ENCODE peak calls at places on chromosomes 11 and 22, in seven cellular contexts. I is K562, M is H1, U is HCT116, L is SK-N-SH, N is HepG2, Y is GM12878. B is an unnamed sample.

GRCh38 chr22:24516301-24516737 is 21.2 kb downstream of the UPB1 start:
- DNase-seq in M (no peak), L (no peak), I (no peak), U (no peak), N (peak), Y (no peak), B (no peak)

GRCh38 chr11:33721291-33721840 is 14.9 kb downstream of the CD59 start:
- DNase-seq in I (no peak), Y (no peak), M (no peak), N (no peak), L (no peak), U (no peak), B (no peak)

GRCh38 chr11:11620251-11620965 is 1.4 kb downstream of the GALNT18 start:
- DNase-seq in L (peak), M (peak), N (no peak), I (no peak), Y (no peak), U (peak), B (no peak)

GRCh38 chr11:57277845-57278720 is 41.0 kb upstream of the APLNR start:
- DNase-seq in N (peak), M (peak), Y (no peak), U (peak), L (peak), I (peak), B (peak)

GRCh38 chr11:18676803-18677202 is 21.8 kb upstream of the TMEM86A start:
- DNase-seq in L (no peak), M (no peak), Y (no peak), I (no peak), U (no peak), N (no peak), B (no peak)

GRCh38 chr22:40499187-40499753 is 128.9 kb downstream of the SGSM3 start:
- DNase-seq in L (peak), I (peak), M (no peak), Y (peak), N (peak), U (peak), B (peak)

GRCh38 chr11:119470316-119471266 is 47.6 kb upstream of the THY1 start:
- DNase-seq in Y (no peak), L (no peak), I (no peak), M (peak), U (no peak), N (no peak), B (no peak)

GRCh38 chr11:76653674-76654309 is 16.8 kb downstream of the LRRC32 start:
- DNase-seq in U (no peak), N (no peak), I (no peak), L (no peak), M (no peak), Y (no peak), B (no peak)

GRCh38 chr11:17287058-17287457 is 10.5 kb downstream of the NUCB2 start:
- DNase-seq in L (no peak), U (no peak), I (no peak), Y (no peak), N (no peak), M (no peak), B (no peak)

GRCh38 chr22:17501679-17502285 is 61.5 kb upstream of the SLC25A18 start:
- DNase-seq in N (peak), U (peak), Y (peak), L (peak), I (peak), M (no peak), B (peak)

GRCh38 chr22:19051381-19051780 is 70.8 kb downstream of the DGCR2 start:
- DNase-seq in N (no peak), M (no peak), L (no peak), U (no peak), I (no peak), Y (no peak), B (no peak)

GRCh38 chr22:47030881-47031627 is 268.6 kb downstream of the TBC1D22A start:
- DNase-seq in I (peak), N (no peak), Y (no peak), L (no peak), U (no peak), M (no peak), B (no peak)

GRCh38 chr11:119583585-119583984 is 145.4 kb downstream of the NECTIN1 start:
- DNase-seq in L (no peak), Y (no peak), N (no peak), M (no peak), U (no peak), I (peak), B (no peak)

GRCh38 chr11:76239483-76240142 is 33.3 kb upstream of the WNT11 start:
- DNase-seq in N (peak), L (no peak), U (no peak), I (no peak), Y (no peak), M (no peak), B (no peak)

GRCh38 chr11:99406345-99406744 is 385.6 kb downstream of the CNTN5 start:
- DNase-seq in I (no peak), M (no peak), U (no peak), Y (no peak), L (no peak), N (no peak), B (no peak)

GRCh38 chr11:32428665-32429293 is 6.6 kb downstream of the WT1 start:
- DNase-seq in L (peak), M (no peak), U (no peak), N (no peak), I (no peak), Y (no peak), B (no peak)

GRCh38 chr11:2211113-2211971 is 39.7 kb upstream of the TH start:
- DNase-seq in U (peak), L (no peak), I (no peak), Y (no peak), M (peak), N (peak), B (no peak)

GRCh38 chr22:50702821-50703725 is 30.4 kb downstream of the SHANK3 start:
- DNase-seq in M (no peak), U (no peak), Y (no peak), N (no peak), L (no peak), I (peak), B (no peak)

GRCh38 chr22:16974298-16975084 is 33.5 kb downstream of the GAB4 start:
- DNase-seq in Y (no peak), I (no peak), L (no peak), U (no peak), M (no peak), N (no peak), B (no peak)

GRCh38 chr11:124612045-124612444 is 817 bp downstream of the PANX3 start:
- DNase-seq in N (no peak), M (no peak), I (no peak), U (no peak), L (no peak), Y (no peak), B (no peak)

GRCh38 chr11:82996966-82997606 is 74.6 kb downstream of the RAB30 start:
- DNase-seq in I (no peak), U (no peak), M (no peak), N (no peak), L (no peak), Y (peak), B (no peak)

GRCh38 chr11:1946812-1947480 is at the start of gene MRPL23:
- DNase-seq in I (no peak), U (no peak), Y (no peak), N (no peak), M (no peak), L (no peak), B (no peak)

GRCh38 chr11:93652161-93652597 is 9.3 kb upstream of the CEP295 start:
- DNase-seq in N (peak), U (no peak), Y (no peak), M (peak), L (peak), I (peak), B (no peak)

GRCh38 chr11:4511846-4512245 is 29.4 kb downstream of the OR52K1 start:
- DNase-seq in U (no peak), N (no peak), I (no peak), M (no peak), L (no peak), Y (no peak), B (no peak)

GRCh38 chr11:23778971-23779370 is 717.9 kb upstream of the LUZP2 start:
- DNase-seq in U (no peak), M (no peak), N (no peak), I (no peak), L (no peak), Y (no peak), B (no peak)

GRCh38 chr11:3155691-3156258 is 9.3 kb downstream of the OSBPL5 start:
- DNase-seq in Y (no peak), L (peak), M (no peak), N (no peak), U (no peak), I (no peak), B (no peak)

GRCh38 chr22:48538291-48538820 is 1289.3 kb downstream of the BRD1 start:
- DNase-seq in N (no peak), Y (no peak), I (no peak), U (no peak), M (no peak), L (no peak), B (no peak)

GRCh38 chr22:20034143-20034542 is 13.2 kb downstream of the TANGO2 start:
- DNase-seq in N (no peak), Y (peak), L (no peak), U (no peak), I (no peak), M (no peak), B (no peak)

GRCh38 chr22:45997077-45997774 is 20.3 kb upstream of the WNT7B start:
- DNase-seq in M (no peak), Y (no peak), U (no peak), I (peak), N (no peak), L (no peak), B (no peak)

GRCh38 chr22:36331912-36332622 is 55.7 kb downstream of the MYH9 start:
- DNase-seq in U (no peak), I (no peak), L (peak), N (no peak), Y (peak), M (no peak), B (no peak)

GRCh38 chr11:280762-281485 is 2.7 kb downstream of the NLRP6 start:
- DNase-seq in N (no peak), I (no peak), M (peak), Y (no peak), U (no peak), L (peak), B (no peak)

GRCh38 chr11:129733981-129734380 is 81.7 kb upstream of the TMEM45B start:
- DNase-seq in I (no peak), L (no peak), N (no peak), M (no peak), Y (no peak), U (no peak), B (no peak)

GRCh38 chr11:78991681-78992080 is 417.0 kb upstream of the NARS2 start:
- DNase-seq in U (no peak), Y (no peak), L (no peak), I (no peak), N (no peak), M (no peak), B (no peak)

GRCh38 chr11:14554959-14555358 is 34.8 kb upstream of the PSMA1 start:
- DNase-seq in I (no peak), N (no peak), L (no peak), M (no peak), Y (no peak), U (no peak), B (no peak)

GRCh38 chr11:35223429-35223828 is 84.5 kb downstream of the CD44 start:
- DNase-seq in M (no peak), I (no peak), U (no peak), N (no peak), L (peak), Y (no peak), B (no peak)
- TF ChIP-seq SIN3A in M (no peak), I (no peak), U (no peak), N (no peak), L (no peak), Y (no peak), B (no peak)

GRCh38 chr11:35364101-35364780 is 55.1 kb downstream of the SLC1A2 start:
- DNase-seq in I (no peak), U (peak), L (no peak), M (no peak), Y (no peak), N (no peak), B (no peak)
- H3K4me3 ChIP-seq in I (no peak), U (no peak), L (no peak), M (no peak), Y (no peak), N (no peak), B (no peak)

GRCh38 chr11:64298966-64299846 is 952 bp upstream of the CATSPERZ start:
- DNase-seq in Y (no peak), N (no peak), I (no peak), U (no peak), L (no peak), M (peak), B (no peak)
- TF ChIP-seq SIN3A in Y (no peak), N (no peak), I (no peak), U (no peak), L (no peak), M (no peak), B (no peak)

DNA sequence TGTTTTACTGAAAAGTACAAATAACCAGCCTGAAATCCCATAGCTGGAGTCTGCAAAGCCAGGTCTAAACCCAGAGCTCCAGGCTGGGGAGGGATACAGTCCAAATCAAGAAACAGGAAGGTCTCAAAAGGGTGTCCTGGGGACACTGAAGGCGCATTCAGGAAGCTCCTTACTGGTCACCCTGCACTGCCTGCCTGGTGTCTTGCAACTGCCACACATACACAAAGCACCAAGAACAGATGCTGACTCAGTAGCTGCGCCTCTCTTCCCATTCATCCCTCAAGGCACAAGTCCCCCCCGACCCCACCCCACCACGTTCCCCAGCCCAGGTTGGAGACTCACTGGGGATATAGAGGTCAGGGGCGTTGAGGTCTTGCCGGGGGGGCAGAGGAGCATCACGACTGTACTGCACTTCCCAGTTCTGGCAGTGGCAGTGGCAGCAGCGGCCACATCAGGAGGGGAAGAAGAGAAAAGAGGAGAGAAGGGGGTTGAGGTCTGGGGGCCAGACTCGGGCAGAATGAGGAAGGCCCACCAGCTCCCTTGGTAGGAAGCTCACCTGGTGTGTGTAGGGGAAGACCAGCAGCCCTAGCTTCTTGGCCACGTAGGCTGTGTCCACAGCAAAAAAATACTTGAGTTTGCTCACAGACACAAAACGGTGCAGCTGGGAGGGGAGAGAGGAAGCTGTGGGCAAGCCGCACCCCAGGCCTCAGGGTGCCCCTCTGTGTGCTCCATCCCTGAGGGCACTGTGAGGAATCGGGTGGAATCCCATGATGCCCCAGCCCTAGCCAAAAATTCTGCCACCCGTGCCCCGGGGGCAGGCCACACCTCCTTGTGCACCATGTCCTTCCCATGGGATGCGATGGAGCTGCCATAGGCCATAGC is 1.4 kb downstream of the YIF1A start:
- DNase-seq in L (no peak), Y (no peak), M (no peak), U (no peak), I (no peak), N (no peak), B (no peak)
- H3K4me3 ChIP-seq in L (peak), Y (peak), M (peak), U (peak), I (peak), N (peak), B (peak)

GRCh38 chr11:69562302-69562701 is 78.7 kb upstream of the CCND1 start:
- DNase-seq in M (no peak), I (no peak), N (no peak), Y (no peak), L (no peak), U (no peak), B (no peak)

GRCh38 chr11:69562816-69563215 is 78.1 kb upstream of the CCND1 start:
- DNase-seq in I (no peak), L (no peak), N (no peak), U (no peak), M (no peak), Y (no peak), B (no peak)

GRCh38 chr11:69560141-69560790 is 78.8 kb downstream of the LINC01488 start:
- DNase-seq in I (no peak), M (no peak), L (no peak), U (no peak), N (no peak), Y (no peak), B (no peak)

GRCh38 chr11:69563306-69563705 is 77.7 kb upstream of the CCND1 start:
- DNase-seq in I (no peak), L (no peak), Y (no peak), N (no peak), M (no peak), U (no peak), B (no peak)

GRCh38 chr11:69563946-69564780 is 76.8 kb upstream of the CCND1 start:
- DNase-seq in U (no peak), Y (no peak), I (no peak), N (peak), L (no peak), M (no peak), B (no peak)
- TF ChIP-seq SIN3A in U (no peak), Y (no peak), I (no peak), N (no peak), L (no peak), M (no peak), B (no peak)

GRCh38 chr11:114099392-114100178 is 40.1 kb downstream of the ZBTB16 start:
- DNase-seq in N (no peak), L (no peak), M (no peak), I (no peak), U (no peak), Y (no peak), B (no peak)
- H3K4me3 ChIP-seq in N (no peak), L (no peak), M (no peak), I (no peak), U (no peak), Y (no peak), B (no peak)

DNA sequence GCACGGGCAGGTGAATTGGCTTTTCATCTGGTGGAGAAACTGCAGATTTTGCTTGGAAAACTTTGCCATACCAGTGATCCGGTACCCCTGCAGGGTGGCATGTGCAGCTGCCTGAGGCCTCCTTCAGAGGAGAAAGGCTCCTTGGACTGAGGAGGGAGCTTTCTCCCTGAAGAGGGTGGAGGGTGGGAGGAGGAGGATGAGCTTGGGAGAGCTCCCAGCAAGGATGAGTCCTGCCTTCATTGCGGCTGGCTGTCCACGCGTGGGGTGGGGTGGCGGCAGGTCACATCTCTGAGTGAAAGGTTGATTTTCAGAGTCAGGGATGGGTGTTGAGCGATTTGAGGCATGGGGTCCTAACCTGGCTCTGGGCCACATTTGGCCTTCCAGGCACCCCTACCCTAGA is 96.8 kb downstream of the GRAMD1B start:
- DNase-seq in I (no peak), L (no peak), N (no peak), U (no peak), M (no peak), Y (no peak), B (no peak)
- TF ChIP-seq SIN3A in I (no peak), L (no peak), N (no peak), U (no peak), M (no peak), Y (no peak), B (no peak)

GRCh38 chr11:71467164-71467563 is 14.2 kb downstream of the NADSYN1 start:
- DNase-seq in N (no peak), Y (no peak), M (no peak), U (no peak), I (no peak), L (no peak), B (no peak)
- H3K4me3 ChIP-seq in N (no peak), Y (no peak), M (no peak), U (no peak), I (no peak), L (no peak), B (no peak)

DNA sequence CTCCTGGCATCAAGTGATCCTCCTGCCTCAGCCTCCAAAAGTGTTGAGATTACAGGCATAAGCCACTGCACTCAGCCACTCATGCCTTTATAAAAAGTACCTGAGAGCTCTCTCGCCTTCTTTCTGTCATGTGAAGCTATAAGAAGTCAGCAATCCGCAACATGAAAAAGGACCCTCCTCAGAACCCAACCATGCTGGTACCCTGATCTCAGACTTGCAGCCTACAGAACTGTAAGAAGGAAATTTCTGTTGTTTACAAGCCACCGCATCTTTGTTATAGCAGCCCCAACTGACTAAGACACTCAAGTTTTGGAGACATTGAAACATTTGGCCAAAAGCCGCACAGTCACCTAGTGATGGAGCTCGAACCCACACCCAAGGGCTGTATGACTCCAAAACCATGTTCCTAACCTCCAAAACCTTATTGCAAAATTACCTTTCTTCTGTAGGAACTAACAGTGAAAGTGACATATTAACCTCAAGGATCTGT is 8.9 kb downstream of the PACSIN2 start:
- DNase-seq in Y (no peak), M (no peak), U (no peak), N (no peak), L (no peak), I (no peak), B (no peak)
- TF ChIP-seq SIN3A in Y (no peak), M (no peak), U (no peak), N (no peak), L (no peak), I (no peak), B (no peak)

B was measured in Panc1.